ENCODE peak calls at places on chromosomes 7 and 10, in seven cellular contexts. One of them, this sample, is unnamed.

GRCh38 chr10:91528080-91528479 is 104.8 kb downstream of the PPP1R3C start:
- DNase-seq in stimulated activated CD4-positive, alpha-beta T cell treated with anti-CD3 and anti-CD28 coated beads, Interleukin-4, amount 100 ng/mL, for 48 hours: no peak
- DNase-seq in substantia nigra: no peak
- DNase-seq in activated CD8-positive, alpha-beta memory T cell treated with anti-CD3 and anti-CD28 coated beads for 48 hours: no peak
- DNase-seq in AG08395: no peak
- DNase-seq in NCI-H2029 treated with DMSO at 0.1 percent for 48 hours: no peak
- DNase-seq in brain pericyte: no peak
- DNase-seq in this sample: no peak

GRCh38 chr10:127150136-127150535 is 46.3 kb downstream of the INSYN2A start:
- DNase-seq in stimulated activated CD4-positive, alpha-beta T cell treated with anti-CD3 and anti-CD28 coated beads, Interleukin-4, amount 100 ng/mL, for 48 hours: no peak
- DNase-seq in substantia nigra: no peak
- DNase-seq in activated CD8-positive, alpha-beta memory T cell treated with anti-CD3 and anti-CD28 coated beads for 48 hours: no peak
- DNase-seq in AG08395: peak; percentile 55
- DNase-seq in NCI-H2029 treated with DMSO at 0.1 percent for 48 hours: no peak
- DNase-seq in brain pericyte: no peak
- DNase-seq in this sample: no peak

GRCh38 chr10:70494966-70495365 is 16.4 kb downstream of the PALD1 start:
- DNase-seq in stimulated activated CD4-positive, alpha-beta T cell treated with anti-CD3 and anti-CD28 coated beads, Interleukin-4, amount 100 ng/mL, for 48 hours: no peak
- DNase-seq in substantia nigra: no peak
- DNase-seq in activated CD8-positive, alpha-beta memory T cell treated with anti-CD3 and anti-CD28 coated beads for 48 hours: no peak
- DNase-seq in AG08395: peak; percentile 38
- DNase-seq in NCI-H2029 treated with DMSO at 0.1 percent for 48 hours: no peak
- DNase-seq in brain pericyte: no peak
- DNase-seq in this sample: no peak

GRCh38 chr7:2437136-2437535 is 33.7 kb downstream of the CHST12 start:
- DNase-seq in stimulated activated CD4-positive, alpha-beta T cell treated with anti-CD3 and anti-CD28 coated beads, Interleukin-4, amount 100 ng/mL, for 48 hours: no peak
- DNase-seq in substantia nigra: no peak
- DNase-seq in activated CD8-positive, alpha-beta memory T cell treated with anti-CD3 and anti-CD28 coated beads for 48 hours: no peak
- DNase-seq in AG08395: no peak
- DNase-seq in NCI-H2029 treated with DMSO at 0.1 percent for 48 hours: no peak
- DNase-seq in brain pericyte: no peak
- DNase-seq in this sample: no peak

GRCh38 chr10:97497572-97498075 is 598 bp downstream of the MMS19 start:
- DNase-seq in stimulated activated CD4-positive, alpha-beta T cell treated with anti-CD3 and anti-CD28 coated beads, Interleukin-4, amount 100 ng/mL, for 48 hours: peak; percentile 82
- DNase-seq in substantia nigra: peak; percentile 68
- DNase-seq in activated CD8-positive, alpha-beta memory T cell treated with anti-CD3 and anti-CD28 coated beads for 48 hours: peak; percentile 46
- DNase-seq in AG08395: peak; percentile 84
- DNase-seq in NCI-H2029 treated with DMSO at 0.1 percent for 48 hours: peak; percentile 15
- DNase-seq in brain pericyte: no peak
- DNase-seq in this sample: peak; percentile 71

GRCh38 chr10:71536332-71536731 is 139.6 kb downstream of the CDH23 start:
- DNase-seq in stimulated activated CD4-positive, alpha-beta T cell treated with anti-CD3 and anti-CD28 coated beads, Interleukin-4, amount 100 ng/mL, for 48 hours: no peak
- DNase-seq in substantia nigra: no peak
- DNase-seq in activated CD8-positive, alpha-beta memory T cell treated with anti-CD3 and anti-CD28 coated beads for 48 hours: no peak
- DNase-seq in AG08395: no peak
- DNase-seq in NCI-H2029 treated with DMSO at 0.1 percent for 48 hours: no peak
- DNase-seq in brain pericyte: no peak
- DNase-seq in this sample: no peak

GRCh38 chr10:15789793-15790525 is 70.2 kb upstream of the ITGA8 start:
- DNase-seq in stimulated activated CD4-positive, alpha-beta T cell treated with anti-CD3 and anti-CD28 coated beads, Interleukin-4, amount 100 ng/mL, for 48 hours: no peak
- DNase-seq in substantia nigra: no peak
- DNase-seq in activated CD8-positive, alpha-beta memory T cell treated with anti-CD3 and anti-CD28 coated beads for 48 hours: no peak
- DNase-seq in AG08395: peak; percentile 73
- DNase-seq in NCI-H2029 treated with DMSO at 0.1 percent for 48 hours: no peak
- DNase-seq in brain pericyte: no peak
- DNase-seq in this sample: no peak

GRCh38 chr7:112084506-112084905 is 121.7 kb downstream of the DOCK4 start:
- DNase-seq in stimulated activated CD4-positive, alpha-beta T cell treated with anti-CD3 and anti-CD28 coated beads, Interleukin-4, amount 100 ng/mL, for 48 hours: no peak
- DNase-seq in substantia nigra: no peak
- DNase-seq in activated CD8-positive, alpha-beta memory T cell treated with anti-CD3 and anti-CD28 coated beads for 48 hours: no peak
- DNase-seq in AG08395: no peak
- DNase-seq in NCI-H2029 treated with DMSO at 0.1 percent for 48 hours: no peak
- DNase-seq in brain pericyte: no peak
- DNase-seq in this sample: peak; percentile 71

GRCh38 chr7:101140339-101140699 is 13.4 kb downstream of the SERPINE1 start:
- DNase-seq in stimulated activated CD4-positive, alpha-beta T cell treated with anti-CD3 and anti-CD28 coated beads, Interleukin-4, amount 100 ng/mL, for 48 hours: no peak
- DNase-seq in substantia nigra: no peak
- DNase-seq in activated CD8-positive, alpha-beta memory T cell treated with anti-CD3 and anti-CD28 coated beads for 48 hours: no peak
- DNase-seq in AG08395: no peak
- DNase-seq in NCI-H2029 treated with DMSO at 0.1 percent for 48 hours: no peak
- DNase-seq in brain pericyte: no peak
- DNase-seq in this sample: no peak

GRCh38 chr7:134480730-134481129 is 21.8 kb upstream of the AKR1B1 start:
- DNase-seq in stimulated activated CD4-positive, alpha-beta T cell treated with anti-CD3 and anti-CD28 coated beads, Interleukin-4, amount 100 ng/mL, for 48 hours: no peak
- DNase-seq in substantia nigra: no peak
- DNase-seq in activated CD8-positive, alpha-beta memory T cell treated with anti-CD3 and anti-CD28 coated beads for 48 hours: no peak
- DNase-seq in AG08395: peak; percentile 82
- DNase-seq in NCI-H2029 treated with DMSO at 0.1 percent for 48 hours: no peak
- DNase-seq in brain pericyte: no peak
- DNase-seq in this sample: no peak

GRCh38 chr7:14717711-14718304 is 184.7 kb downstream of the DGKB start:
- DNase-seq in stimulated activated CD4-positive, alpha-beta T cell treated with anti-CD3 and anti-CD28 coated beads, Interleukin-4, amount 100 ng/mL, for 48 hours: no peak
- DNase-seq in substantia nigra: no peak
- DNase-seq in activated CD8-positive, alpha-beta memory T cell treated with anti-CD3 and anti-CD28 coated beads for 48 hours: no peak
- DNase-seq in AG08395: peak; percentile 31
- DNase-seq in NCI-H2029 treated with DMSO at 0.1 percent for 48 hours: peak; percentile 81
- DNase-seq in brain pericyte: no peak
- DNase-seq in this sample: peak; percentile 12

GRCh38 chr7:99083068-99083651 is 60.7 kb downstream of the SMURF1 start:
- DNase-seq in stimulated activated CD4-positive, alpha-beta T cell treated with anti-CD3 and anti-CD28 coated beads, Interleukin-4, amount 100 ng/mL, for 48 hours: no peak
- DNase-seq in substantia nigra: no peak
- DNase-seq in activated CD8-positive, alpha-beta memory T cell treated with anti-CD3 and anti-CD28 coated beads for 48 hours: no peak
- DNase-seq in AG08395: no peak
- DNase-seq in NCI-H2029 treated with DMSO at 0.1 percent for 48 hours: no peak
- DNase-seq in brain pericyte: no peak
- DNase-seq in this sample: no peak

GRCh38 chr7:51029131-51029530 is 246.4 kb upstream of the GRB10 start:
- DNase-seq in stimulated activated CD4-positive, alpha-beta T cell treated with anti-CD3 and anti-CD28 coated beads, Interleukin-4, amount 100 ng/mL, for 48 hours: no peak
- DNase-seq in substantia nigra: no peak
- DNase-seq in activated CD8-positive, alpha-beta memory T cell treated with anti-CD3 and anti-CD28 coated beads for 48 hours: no peak
- DNase-seq in AG08395: no peak
- DNase-seq in NCI-H2029 treated with DMSO at 0.1 percent for 48 hours: no peak
- DNase-seq in brain pericyte: no peak
- DNase-seq in this sample: no peak

GRCh38 chr10:68897336-68897741 is 3.8 kb upstream of the DDX50 start:
- DNase-seq in stimulated activated CD4-positive, alpha-beta T cell treated with anti-CD3 and anti-CD28 coated beads, Interleukin-4, amount 100 ng/mL, for 48 hours: peak; percentile 14
- DNase-seq in substantia nigra: peak; percentile 36
- DNase-seq in activated CD8-positive, alpha-beta memory T cell treated with anti-CD3 and anti-CD28 coated beads for 48 hours: no peak
- DNase-seq in AG08395: peak; percentile 70
- DNase-seq in NCI-H2029 treated with DMSO at 0.1 percent for 48 hours: peak; percentile 13
- DNase-seq in brain pericyte: peak; percentile 24
- DNase-seq in this sample: peak; percentile 73

GRCh38 chr7:157709531-157710251 is 372.9 kb downstream of the DNAJB6 start:
- DNase-seq in stimulated activated CD4-positive, alpha-beta T cell treated with anti-CD3 and anti-CD28 coated beads, Interleukin-4, amount 100 ng/mL, for 48 hours: no peak
- DNase-seq in substantia nigra: no peak
- DNase-seq in activated CD8-positive, alpha-beta memory T cell treated with anti-CD3 and anti-CD28 coated beads for 48 hours: no peak
- DNase-seq in AG08395: no peak
- DNase-seq in NCI-H2029 treated with DMSO at 0.1 percent for 48 hours: no peak
- DNase-seq in brain pericyte: no peak
- DNase-seq in this sample: no peak

GRCh38 chr7:151243411-151244155 is 4.9 kb downstream of the SMARCD3 start:
- DNase-seq in stimulated activated CD4-positive, alpha-beta T cell treated with anti-CD3 and anti-CD28 coated beads, Interleukin-4, amount 100 ng/mL, for 48 hours: no peak
- DNase-seq in substantia nigra: peak; percentile 24
- DNase-seq in activated CD8-positive, alpha-beta memory T cell treated with anti-CD3 and anti-CD28 coated beads for 48 hours: no peak
- DNase-seq in AG08395: no peak
- DNase-seq in NCI-H2029 treated with DMSO at 0.1 percent for 48 hours: no peak
- DNase-seq in brain pericyte: no peak
- DNase-seq in this sample: no peak

GRCh38 chr10:113991091-113991860 is 52.4 kb upstream of the ADRB1 start:
- DNase-seq in stimulated activated CD4-positive, alpha-beta T cell treated with anti-CD3 and anti-CD28 coated beads, Interleukin-4, amount 100 ng/mL, for 48 hours: peak; percentile 40
- DNase-seq in substantia nigra: no peak
- DNase-seq in activated CD8-positive, alpha-beta memory T cell treated with anti-CD3 and anti-CD28 coated beads for 48 hours: peak; percentile 46
- DNase-seq in AG08395: no peak
- DNase-seq in NCI-H2029 treated with DMSO at 0.1 percent for 48 hours: no peak
- DNase-seq in brain pericyte: no peak
- DNase-seq in this sample: no peak

GRCh38 chr7:64892116-64892515 is 11.0 kb upstream of the ZNF273 start:
- DNase-seq in stimulated activated CD4-positive, alpha-beta T cell treated with anti-CD3 and anti-CD28 coated beads, Interleukin-4, amount 100 ng/mL, for 48 hours: no peak
- DNase-seq in substantia nigra: no peak
- DNase-seq in activated CD8-positive, alpha-beta memory T cell treated with anti-CD3 and anti-CD28 coated beads for 48 hours: no peak
- DNase-seq in AG08395: peak; percentile 1
- DNase-seq in NCI-H2029 treated with DMSO at 0.1 percent for 48 hours: peak; percentile 24
- DNase-seq in brain pericyte: no peak
- DNase-seq in this sample: no peak